ENCODE peak calls at places on chromosomes 11 and 22, in four cellular contexts. J is stomach, P is breast epithelium, D is HCT116. H is an unnamed sample.

GRCh38 chr11:61068581-61068980 is 33.7 kb upstream of the CD5 start:
- DNase-seq in J (no peak), D (no peak), P (no peak), H (no peak)

GRCh38 chr22:48535868-48536690 is 1291.6 kb downstream of the BRD1 start:
- DNase-seq in J (no peak), D (no peak), P (no peak), H (no peak)

GRCh38 chr22:33354928-33355327 is 296.7 kb upstream of the SYN3 start:
- DNase-seq in P (no peak), D (no peak), J (no peak), H (no peak)

GRCh38 chr11:57800444-57801184 is 39.0 kb downstream of the CTNND1 start:
- DNase-seq in P (no peak), D (peak; percentile 51), J (no peak), H (peak; percentile 78)

GRCh38 chr11:116826751-116827431 is 2.8 kb upstream of the APOC3 start:
- DNase-seq in D (no peak), P (no peak), J (no peak), H (no peak)

GRCh38 chr22:17098379-17098819 is 13.6 kb downstream of the IL17RA start:
- DNase-seq in P (no peak), J (no peak), D (no peak), H (no peak)

GRCh38 chr22:29117799-29118477 is 45.1 kb downstream of the KREMEN1 start:
- DNase-seq in J (no peak), D (no peak), P (no peak), H (no peak)

GRCh38 chr11:118224512-118225180 is at the start of gene JAML:
- DNase-seq in P (no peak), J (peak; percentile 29), D (no peak), H (no peak)

GRCh38 chr22:35629406-35630234 is 12.5 kb upstream of the MB start:
- DNase-seq in J (peak; percentile 50), P (peak; percentile 70), D (peak; percentile 87), H (no peak)

GRCh38 chr11:102306048-102306575 is 11.2 kb upstream of the BIRC3 start:
- DNase-seq in J (peak; percentile 83), P (no peak), D (no peak), H (peak; percentile 89)

GRCh38 chr11:93000511-93001476 is 31.3 kb downstream of the MTNR1B start:
- DNase-seq in D (peak; percentile 87), P (no peak), J (no peak), H (no peak)

GRCh38 chr11:47314992-47315391 is 37.5 kb downstream of the MYBPC3 start:
- DNase-seq in J (no peak), D (no peak), P (no peak), H (no peak)

GRCh38 chr22:48353116-48353947 is 1474.3 kb downstream of the BRD1 start:
- DNase-seq in P (no peak), J (no peak), D (no peak), H (no peak)

GRCh38 chr22:45804986-45805325 is 133.3 kb downstream of the ATXN10 start:
- DNase-seq in P (no peak), J (no peak), D (peak; percentile 82), H (no peak)

GRCh38 chr11:43842021-43842420 is 38.6 kb upstream of the ALKBH3 start:
- DNase-seq in D (no peak), J (no peak), P (no peak), H (no peak)

GRCh38 chr11:114307524-114308203 is 11.5 kb downstream of the NNMT start:
- DNase-seq in P (peak; percentile 57), J (peak; percentile 60), D (no peak), H (no peak)

GRCh38 chr11:72751293-72752087 is 718 bp downstream of the ARAP1 start:
- DNase-seq in J (no peak), D (no peak), P (no peak), H (no peak)

GRCh38 chr11:61037694-61038093 is 64.6 kb upstream of the CD5 start:
- DNase-seq in D (no peak), J (peak; percentile 75), P (no peak), H (no peak)

GRCh38 chr11:114972105-114972504 is 293.8 kb downstream of the NXPE2 start:
- DNase-seq in P (no peak), J (no peak), D (no peak), H (no peak)

GRCh38 chr11:17777086-17777725 is 42.6 kb downstream of the KCNC1 start:
- DNase-seq in J (no peak), P (no peak), D (no peak), H (no peak)

GRCh38 chr22:43777204-43777671 is 34.9 kb downstream of the EFCAB6 start:
- DNase-seq in D (no peak), P (no peak), J (no peak), H (no peak)

GRCh38 chr11:125554038-125554437 is 15.2 kb upstream of the EI24 start:
- DNase-seq in D (peak; percentile 13), P (no peak), J (no peak), H (no peak)

GRCh38 chr22:20671409-20672081 is 102.4 kb upstream of the SERPIND1 start:
- DNase-seq in D (no peak), J (no peak), P (no peak), H (no peak)

GRCh38 chr11:5203366-5203765 is 2.9 kb upstream of the OR51V1 start:
- DNase-seq in D (no peak), J (no peak), P (no peak), H (no peak)

GRCh38 chr11:120482149-120482548 is 29.4 kb upstream of the GRIK4 start:
- DNase-seq in D (peak; percentile 41), J (no peak), P (no peak), H (no peak)

GRCh38 chr22:35609761-35610160 is 7.4 kb downstream of the MB start:
- DNase-seq in P (no peak), D (no peak), J (no peak), H (no peak)

GRCh38 chr22:37742374-37743092 is 45.7 kb downstream of the TRIOBP start:
- DNase-seq in D (peak; percentile 96), J (peak; percentile 70), P (no peak), H (no peak)

GRCh38 chr11:12066056-12066798 is 44.2 kb upstream of the MICAL2 start:
- DNase-seq in J (no peak), D (peak; percentile 93), P (no peak), H (peak; percentile 79)

GRCh38 chr11:102117472-102118113 is 7.3 kb downstream of the YAP1 start:
- DNase-seq in J (no peak), D (no peak), P (no peak), H (no peak)

GRCh38 chr22:24402460-24403192 is 24.8 kb upstream of the ADORA2A start:
- DNase-seq in D (peak; percentile 82), P (peak; percentile 69), J (peak; percentile 75), H (peak; percentile 98)

GRCh38 chr11:11985954-11986949 is 22.2 kb downstream of the DKK3 start:
- DNase-seq in J (no peak), D (no peak), P (no peak), H (no peak)

GRCh38 chr11:74035264-74035663 is 26.4 kb upstream of the UCP3 start:
- DNase-seq in J (no peak), P (no peak), D (no peak), H (no peak)
- H3K36me3 ChIP-seq in J (peaks cover 92% of the 10 kb centered on the region), P (peaks cover 7% of the 10 kb centered on the region), D (peaks cover 19% of the 10 kb centered on the region), H (peaks cover 7% of the 10 kb centered on the region)

DNA sequence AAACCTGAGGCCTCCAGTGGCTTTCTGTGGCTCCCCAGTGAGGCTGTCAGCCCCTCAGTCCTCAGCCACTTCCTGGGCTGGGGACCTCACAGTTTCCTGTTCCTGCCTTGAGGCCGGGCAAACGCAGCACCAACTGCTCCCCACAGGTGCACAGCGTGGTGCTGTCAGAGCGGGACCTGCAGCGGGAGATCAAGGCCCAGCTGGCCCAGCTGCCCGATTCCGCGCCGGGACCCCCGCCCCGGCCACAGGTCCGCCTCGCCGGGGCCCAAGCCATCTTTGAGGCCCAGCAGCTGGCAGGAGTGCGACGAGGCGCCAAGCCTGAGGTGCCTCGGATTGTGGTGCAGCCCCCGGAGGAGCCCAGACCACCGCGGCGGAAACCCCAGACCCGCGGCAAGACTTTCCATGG is 5.4 kb downstream of the TBC1D10C start:
- DNase-seq in D (no peak), P (no peak), J (peak; percentile 57), H (no peak)
- TF ChIP-seq POLR2AphosphoS5 in D (no peak), P (no peak), J (no peak), H (no peak)

GRCh38 chr11:64181506-64182411 is 4.2 kb upstream of the STIP1 start:
- DNase-seq in P (peak; percentile 87), D (peak; percentile 72), J (peak; percentile 93), H (peak; percentile 81)

GRCh38 chr11:64185323-64186204 is at the start of gene STIP1:
- DNase-seq in D (peak; percentile 100), P (peak; percentile 100), J (peak; percentile 99), H (peak; percentile 100)

GRCh38 chr11:64183890-64184289 is 2.1 kb upstream of the STIP1 start:
- DNase-seq in J (no peak), D (no peak), P (no peak), H (no peak)

GRCh38 chr11:64180871-64181270 is 5.1 kb upstream of the STIP1 start:
- DNase-seq in P (no peak), J (no peak), D (no peak), H (no peak)

GRCh38 chr11:64186205-64187165 is 514 bp downstream of the STIP1 start:
- DNase-seq in P (no peak), J (no peak), D (no peak), H (peak; percentile 38)
- TF ChIP-seq POLR2A in P (no peak), J (no peak), D (no peak), H (no peak)

GRCh38 chr11:68543594-68543993 is 83.0 kb downstream of the PPP6R3 start:
- DNase-seq in P (no peak), J (no peak), D (no peak), H (no peak)
- H3K36me3 ChIP-seq in P (no peaks in the 10 kb centered on the region), J (peaks cover 80% of the 10 kb centered on the region), D (peaks cover 46% of the 10 kb centered on the region), H (no peaks in the 10 kb centered on the region)

DNA sequence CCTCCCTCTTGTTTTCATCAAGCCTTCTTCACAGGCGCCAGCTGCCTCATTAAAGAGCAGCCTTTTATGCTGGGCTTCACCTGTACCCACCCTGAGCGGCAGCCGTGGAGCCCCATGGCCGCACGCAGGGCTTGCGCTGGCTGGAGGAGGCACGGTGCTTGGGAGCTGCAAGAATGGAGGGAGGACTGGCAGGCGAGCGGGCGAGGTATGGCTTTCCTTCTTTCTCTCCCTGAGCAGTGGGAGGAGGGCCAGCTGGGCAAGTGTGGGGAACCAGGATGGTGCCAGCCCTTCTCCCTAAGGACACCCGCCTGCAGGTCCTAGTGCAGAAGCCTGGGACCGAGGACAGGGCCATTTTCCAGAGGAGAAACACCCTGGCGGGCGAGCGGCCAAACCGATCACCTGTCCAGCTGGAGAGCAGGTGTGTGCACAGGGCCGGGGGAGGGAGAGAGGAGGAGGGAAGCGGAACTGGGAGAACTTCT is 70.8 kb downstream of the FLI1 start:
- DNase-seq in P (no peak), D (no peak), J (peak; percentile 89), H (peak; percentile 23)
- TF ChIP-seq POLR2AphosphoS5 in P (no peak), D (no peak), J (no peak), H (no peak)

DNA sequence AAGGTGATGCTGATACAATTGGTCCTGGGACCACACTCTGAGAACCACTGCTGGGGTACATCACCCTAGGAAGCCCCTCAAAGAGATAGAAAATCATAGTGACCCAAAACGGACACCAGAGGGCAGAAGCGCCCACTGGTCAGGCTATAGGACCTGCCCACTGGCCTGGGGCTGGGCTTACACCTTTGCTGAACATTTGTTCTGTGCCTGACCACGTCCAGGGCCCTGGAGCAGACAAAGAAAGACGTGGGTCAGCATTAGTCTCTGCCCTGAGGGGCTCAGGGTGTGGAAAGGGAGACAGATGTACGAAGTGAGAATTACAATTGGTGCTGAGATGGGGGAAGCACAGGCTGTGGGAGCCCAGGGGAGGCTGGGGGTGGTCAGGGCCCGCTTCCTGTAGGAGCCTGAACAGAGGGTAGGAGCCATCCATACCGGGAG is 14.4 kb upstream of the SERPINH1 start:
- DNase-seq in J (peak; percentile 74), P (no peak), D (no peak), H (peak; percentile 48)
- TF ChIP-seq POLR2A in J (no peak), P (no peak), D (no peak), H (no peak)

GRCh38 chr11:112229746-112230433 is 3.7 kb downstream of the PTS start:
- DNase-seq in D (no peak), J (no peak), P (no peak), H (no peak)
- H3K36me3 ChIP-seq in D (peaks cover 6% of the 10 kb centered on the region), J (peaks cover 47% of the 10 kb centered on the region), P (no peaks in the 10 kb centered on the region), H (no peaks in the 10 kb centered on the region)